ENCODE peak calls at places on chromosomes 1 and 21, in ten cellular contexts. K is upper lobe of right lung; R is neural progenitor cell; C is A549; Y is stomach; L is hepatocyte; O is CD8-positive, alpha-beta T cell; I is fibroblast of mammary gland; Q is BE2C; X is ovary. T is an unnamed sample.

GRCh38 chr1:114216431-114217173 is 62.9 kb upstream of the SYT6 start:
- DNase-seq in R (no peak), X (no peak), I (no peak), K (no peak), O (no peak), Q (no peak), L (no peak), Y (no peak), C (no peak), T (no peak)

GRCh38 chr1:16099412-16099811 is 26.0 kb upstream of the FAM131C start:
- DNase-seq in X (no peak), K (no peak), C (no peak), L (no peak), I (no peak), R (no peak), Q (no peak), O (no peak), Y (no peak), T (no peak)

GRCh38 chr21:39713905-39714304 is 31.1 kb upstream of the IGSF5 start:
- DNase-seq in I (peak), O (no peak), L (no peak), Y (no peak), Q (no peak), R (no peak), C (no peak), X (no peak), K (no peak), T (no peak)

GRCh38 chr1:161100534-161100933 is 2.4 kb downstream of the KLHDC9 start:
- DNase-seq in Y (no peak), Q (no peak), C (no peak), I (no peak), R (no peak), X (no peak), K (no peak), L (no peak), O (no peak), T (no peak)

GRCh38 chr1:59494145-59494824 is 197.4 kb downstream of the FGGY start:
- DNase-seq in C (no peak), K (no peak), L (no peak), O (no peak), I (peak), Q (no peak), R (no peak), Y (no peak), X (no peak), T (peak)

GRCh38 chr1:87684786-87685185 is 356.1 kb downstream of the LMO4 start:
- DNase-seq in R (no peak), X (peak), K (no peak), Y (no peak), O (no peak), Q (no peak), C (no peak), I (peak), L (peak), T (no peak)

GRCh38 chr1:16021681-16022080 is at the start of gene CLCNKA:
- DNase-seq in I (no peak), Q (no peak), C (no peak), L (peak), O (no peak), K (no peak), R (no peak), Y (peak), X (peak), T (no peak)

GRCh38 chr1:22262583-22262982 is 119.7 kb upstream of the WNT4 start:
- DNase-seq in L (peak), Q (peak), Y (peak), C (no peak), I (no peak), R (peak), O (no peak), K (no peak), X (no peak), T (peak)

GRCh38 chr21:14403681-14404318 is 20.9 kb upstream of the HSPA13 start:
- DNase-seq in X (no peak), K (no peak), O (no peak), C (peak), Y (no peak), Q (no peak), I (peak), L (peak), R (peak), T (peak)

GRCh38 chr21:46414965-46415275 is 43.8 kb upstream of the DIP2A start:
- DNase-seq in R (no peak), I (no peak), Q (no peak), L (no peak), K (no peak), C (no peak), Y (no peak), O (no peak), X (no peak), T (no peak)

GRCh38 chr1:3415260-3415952 is 39.1 kb upstream of the ARHGEF16 start:
- DNase-seq in Y (no peak), R (no peak), C (no peak), K (no peak), O (no peak), X (no peak), L (no peak), Q (no peak), I (no peak), T (no peak)

GRCh38 chr1:102732927-102733326 is 375.4 kb downstream of the COL11A1 start:
- DNase-seq in O (no peak), Q (no peak), K (no peak), C (no peak), Y (no peak), L (no peak), X (no peak), I (peak), R (no peak), T (no peak)

GRCh38 chr1:196464545-196464944 is 143.7 kb downstream of the KCNT2 start:
- DNase-seq in R (no peak), I (peak), O (no peak), X (no peak), Y (no peak), Q (peak), C (no peak), L (no peak), K (no peak), T (no peak)

GRCh38 chr1:116314305-116314919 is 58.6 kb upstream of the ATP1A1 start:
- DNase-seq in X (no peak), K (no peak), Y (no peak), Q (no peak), R (no peak), I (peak), C (no peak), L (no peak), O (no peak), T (no peak)

GRCh38 chr21:42421018-42421793 is 17.5 kb downstream of the UBASH3A start:
- DNase-seq in I (no peak), Q (no peak), L (peak), K (no peak), R (no peak), C (no peak), X (no peak), O (no peak), Y (no peak), T (peak)

GRCh38 chr21:46438241-46438640 is 20.4 kb upstream of the DIP2A start:
- DNase-seq in Y (no peak), L (no peak), Q (no peak), X (no peak), C (no peak), R (no peak), O (no peak), I (no peak), K (no peak), T (no peak)

GRCh38 chr1:25028910-25029599 is 99.0 kb upstream of the RUNX3 start:
- DNase-seq in Y (no peak), O (peak), Q (no peak), L (no peak), I (no peak), C (no peak), X (no peak), K (no peak), R (no peak), T (no peak)

GRCh38 chr1:156579472-156579871 is at the start of gene TTC24:
- DNase-seq in I (no peak), Y (no peak), O (no peak), C (no peak), Q (no peak), R (no peak), L (no peak), X (no peak), K (no peak), T (no peak)

GRCh38 chr1:32336963-32337675 is 1.1 kb upstream of the MARCKSL1 start:
- DNase-seq in O (no peak), Q (no peak), I (peak), Y (peak), C (no peak), K (peak), L (no peak), X (no peak), R (no peak), T (no peak)

GRCh38 chr1:35745124-35745730 is 24.6 kb downstream of the CLSPN start:
- DNase-seq in I (no peak), Y (no peak), C (no peak), X (no peak), R (no peak), K (no peak), O (no peak), L (no peak), Q (no peak), T (no peak)

GRCh38 chr1:53197301-53198205 is 929 bp downstream of the CPT2 start:
- DNase-seq in C (no peak), L (no peak), K (no peak), R (peak), Y (no peak), I (peak), X (no peak), O (no peak), Q (no peak), T (no peak)

GRCh38 chr1:53195211-53195909 is 1.3 kb upstream of the CPT2 start:
- DNase-seq in K (no peak), Q (no peak), C (no peak), L (no peak), R (no peak), I (no peak), Y (no peak), O (no peak), X (no peak), T (no peak)

GRCh38 chr1:53196485-53197271 is at the start of gene CPT2:
- DNase-seq in I (peak), R (peak), O (peak), Y (peak), Q (peak), X (peak), C (peak), K (peak), L (peak), T (peak)

GRCh38 chr1:53195913-53196484 is 625 bp upstream of the CPT2 start:
- DNase-seq in I (no peak), Y (no peak), L (peak), O (no peak), Q (no peak), R (no peak), K (no peak), X (no peak), C (no peak), T (no peak)

DNA sequence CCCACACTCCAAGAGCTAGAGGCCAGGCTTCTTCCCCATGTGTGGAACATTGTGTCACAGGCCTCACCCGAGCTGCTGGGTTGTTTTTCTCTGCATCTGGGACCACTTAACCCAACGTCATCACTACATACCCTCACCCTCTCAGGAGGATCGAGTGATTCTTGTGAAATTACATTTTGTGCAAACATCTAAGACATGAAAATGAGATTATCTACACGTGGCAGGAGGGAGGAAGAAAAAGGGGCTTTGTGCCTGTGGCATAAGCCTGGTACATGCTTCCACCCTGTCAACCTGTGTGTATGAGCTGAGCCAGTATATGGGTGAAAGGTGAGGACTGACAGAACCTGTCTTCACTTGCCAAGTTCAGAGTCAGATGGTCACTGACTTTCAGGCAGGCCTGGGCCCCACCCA is 1.6 kb downstream of the CPT2 start:
- DNase-seq in R (no peak), K (no peak), L (peak), Y (no peak), C (no peak), I (peak), O (no peak), Q (no peak), X (no peak), T (no peak)
- H3K4me3 ChIP-seq in R (no peak), K (peak), L (no peak), Y (peak), C (no peak), I (no peak), O (peak), Q (no peak), X (no peak), T (no peak)

GRCh38 chr1:29460211-29460610 is 223.9 kb downstream of the PTPRU start:
- DNase-seq in C (no peak), K (no peak), Q (no peak), R (no peak), Y (no peak), X (no peak), O (no peak), I (no peak), L (no peak), T (no peak)

GRCh38 chr1:29461115-29461739 is 224.9 kb downstream of the PTPRU start:
- DNase-seq in Y (no peak), I (no peak), L (no peak), R (no peak), C (no peak), K (no peak), Q (no peak), O (no peak), X (no peak), T (no peak)

GRCh38 chr1:29459551-29459945 is 223.2 kb downstream of the PTPRU start:
- DNase-seq in K (no peak), I (no peak), Q (no peak), O (no peak), R (no peak), X (no peak), L (no peak), C (no peak), Y (no peak), T (no peak)

GRCh38 chr1:29458737-29459550 is 222.6 kb downstream of the PTPRU start:
- DNase-seq in I (no peak), C (no peak), Q (no peak), X (no peak), O (no peak), R (no peak), Y (no peak), L (no peak), K (no peak), T (no peak)

GRCh38 chr1:29462096-29462495 is 225.8 kb downstream of the PTPRU start:
- DNase-seq in X (no peak), O (no peak), K (no peak), C (no peak), Q (no peak), L (no peak), Y (no peak), R (no peak), I (no peak), T (no peak)
- H3K4me3 ChIP-seq in X (no peak), O (no peak), K (no peak), C (no peak), Q (no peak), L (no peak), Y (no peak), R (no peak), I (no peak), T (no peak)

DNA sequence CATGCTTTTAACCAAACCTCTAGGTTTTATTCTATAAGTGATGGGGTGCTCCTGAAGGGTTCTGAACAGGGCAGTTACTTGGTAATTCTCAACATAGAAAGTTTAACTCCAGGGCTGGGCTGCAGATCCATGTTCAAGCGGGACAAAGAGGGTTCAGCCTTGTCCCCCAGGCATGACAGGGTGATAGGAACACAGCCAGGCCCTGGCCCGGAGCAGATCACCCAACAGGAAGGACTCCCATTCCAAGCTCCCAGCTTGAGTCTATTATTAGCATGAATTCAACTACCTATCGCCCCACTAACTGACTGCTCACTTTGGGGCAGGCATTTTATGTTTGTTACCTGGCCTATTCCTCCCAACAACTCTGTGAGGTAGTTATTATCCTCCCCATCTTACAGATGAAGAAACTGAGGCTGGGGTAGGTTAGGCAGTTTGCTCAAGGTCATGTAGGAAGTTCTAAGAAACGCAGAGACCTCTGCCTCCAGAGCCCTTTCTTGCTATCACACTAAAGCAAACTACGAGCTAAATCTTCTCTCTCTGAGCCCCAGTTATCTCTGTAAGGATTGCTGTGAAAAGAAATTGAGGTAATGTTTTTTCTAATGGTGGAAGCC is 14.5 kb downstream of the ASAP3 start:
- DNase-seq in R (no peak), X (no peak), I (no peak), C (no peak), L (no peak), Q (no peak), O (no peak), K (no peak), Y (no peak), T (no peak)
- H3K4me3 ChIP-seq in R (no peak), X (no peak), I (no peak), C (no peak), L (no peak), Q (no peak), O (no peak), K (no peak), Y (no peak), T (no peak)

DNA sequence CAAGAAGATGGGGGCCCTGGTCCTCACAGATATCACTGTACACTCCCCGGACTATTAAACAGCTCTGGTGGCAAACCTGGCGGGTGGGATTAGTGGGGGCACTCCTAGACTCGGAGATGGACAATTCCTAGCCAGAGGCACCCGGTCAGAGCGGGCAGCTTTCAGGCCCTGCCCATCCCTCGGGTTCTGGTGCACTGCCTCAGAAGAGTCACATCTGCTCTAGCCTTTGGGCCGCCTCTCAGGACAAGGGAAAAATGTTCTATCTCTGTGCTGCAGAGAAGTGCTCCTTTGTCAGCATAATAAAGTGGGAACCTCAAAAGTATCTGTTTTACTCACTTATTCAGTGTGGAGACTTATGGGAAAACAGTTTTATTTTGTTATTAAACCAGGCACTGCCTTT is 10.0 kb downstream of the CREG1 start:
- DNase-seq in O (no peak), C (no peak), Y (no peak), X (no peak), R (no peak), K (no peak), Q (no peak), L (no peak), I (no peak), T (no peak)
- H3K4me3 ChIP-seq in O (no peak), C (no peak), Y (no peak), X (no peak), R (no peak), K (no peak), Q (no peak), L (no peak), I (no peak), T (no peak)

DNA sequence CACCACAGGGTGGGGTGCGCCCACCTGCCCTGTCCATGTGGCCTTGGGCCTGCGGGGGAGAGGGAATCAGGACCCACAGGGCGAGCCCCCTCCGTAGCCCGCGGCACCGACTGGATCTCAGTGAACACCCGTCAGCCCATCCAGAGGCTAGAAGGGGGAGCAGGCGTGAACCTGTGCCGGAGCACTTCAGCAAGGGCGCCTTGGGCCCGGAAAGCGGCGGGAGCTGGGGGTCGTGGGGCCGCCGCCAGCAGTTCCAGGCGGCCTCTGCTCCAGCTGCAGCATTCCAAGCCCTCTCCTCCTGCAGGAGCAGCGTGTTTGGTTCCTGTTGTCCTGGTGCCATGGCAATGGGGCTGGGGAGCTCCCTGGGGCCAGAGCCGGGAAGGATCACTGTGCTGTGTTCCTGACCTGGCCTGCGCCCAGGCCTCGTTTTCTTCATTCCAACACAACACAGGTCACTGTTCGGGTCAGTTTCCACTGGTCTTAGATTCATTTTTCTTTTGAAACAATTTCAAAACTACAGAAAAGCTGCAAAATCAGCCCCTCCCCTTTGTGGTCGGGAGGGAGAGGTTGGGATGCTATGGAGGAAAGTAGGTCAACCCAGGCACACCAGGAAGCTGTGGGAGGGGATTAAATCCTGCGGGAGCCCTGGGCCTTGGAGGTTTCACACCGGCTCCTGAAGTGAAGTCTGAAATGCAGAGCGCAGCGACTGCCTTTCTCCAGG is 18.8 kb downstream of the SLX9 start:
- DNase-seq in R (peak), Q (no peak), Y (peak), C (no peak), K (no peak), O (no peak), I (peak), L (peak), X (peak), T (no peak)
- H3K4me3 ChIP-seq in R (no peak), Q (no peak), Y (no peak), C (no peak), K (no peak), O (no peak), I (no peak), L (no peak), X (no peak), T (no peak)

DNA sequence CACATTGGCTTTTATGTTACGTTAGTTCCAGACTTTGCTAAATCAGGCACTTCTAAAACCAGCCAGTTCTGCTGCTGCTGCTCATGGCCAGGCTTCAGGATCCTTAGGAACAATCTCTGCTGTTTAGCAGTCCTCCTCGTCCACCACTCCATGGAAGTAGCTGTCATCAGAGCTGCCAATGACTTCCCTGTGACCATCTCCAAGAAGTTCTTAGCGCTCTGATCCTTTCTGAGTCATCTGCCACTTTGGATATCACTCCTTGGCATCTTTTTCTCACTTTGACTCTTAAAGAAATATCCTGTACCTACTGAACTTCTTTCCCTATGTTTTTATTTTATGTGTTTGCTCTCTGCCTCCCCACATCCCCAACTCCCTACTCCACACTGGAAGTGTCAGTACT is 14.7 kb upstream of the IRF2BP2 start:
- DNase-seq in O (no peak), Y (no peak), L (no peak), K (no peak), I (peak), C (no peak), Q (no peak), X (no peak), R (no peak), T (no peak)
- H3K4me3 ChIP-seq in O (no peak), Y (no peak), L (no peak), K (no peak), I (no peak), C (no peak), Q (no peak), X (no peak), R (no peak), T (no peak)